ENCODE peak calls at places on chromosomes 3 and 15, in five cellular contexts. W is activated T-cell treated with anti-CD3 and anti-CD28 coated beads for 1 hour, K is GM13976, U is NCI-H748 treated with DMSO at 0.1 percent for 48 hours, Y is OCI-M1. J is an unnamed sample.

GRCh38 chr3:53495518-53496501 is 1.4 kb downstream of the CACNA1D start:
- DNase-seq in U (peak), K (peak), Y (no peak), W (no peak), J (no peak)

GRCh38 chr3:43995078-43995928 is 246.4 kb upstream of the TOPAZ1 start:
- DNase-seq in Y (no peak), K (peak), U (no peak), W (no peak), J (no peak)

GRCh38 chr3:155753038-155753647 is 8.3 kb upstream of the PLCH1 start:
- DNase-seq in U (peak), Y (peak), W (no peak), K (no peak), J (no peak)

GRCh38 chr3:30711867-30712266 is 105.5 kb downstream of the TGFBR2 start:
- DNase-seq in K (no peak), W (no peak), Y (no peak), U (no peak), J (no peak)

GRCh38 chr15:40334941-40335795 is 5.6 kb downstream of the CCDC9B start:
- DNase-seq in U (no peak), Y (no peak), W (no peak), K (no peak), J (no peak)

GRCh38 chr3:189914799-189915198 is 205.9 kb downstream of the P3H2 start:
- DNase-seq in Y (peak), U (no peak), K (no peak), W (no peak), J (peak)

GRCh38 chr15:79431636-79432344 is at the start of gene MINAR1:
- DNase-seq in U (no peak), Y (no peak), K (peak), W (no peak), J (no peak)

GRCh38 chr15:76340802-76341365 is 4.3 kb downstream of the ISL2 start:
- DNase-seq in W (no peak), K (peak), Y (no peak), U (no peak), J (no peak)

GRCh38 chr15:62591842-62592838 is 427.1 kb upstream of the C2CD4B start:
- DNase-seq in W (no peak), U (no peak), K (no peak), Y (no peak), J (peak)

GRCh38 chr3:106208979-106209378 is 340.2 kb upstream of the CBLB start:
- DNase-seq in U (no peak), K (no peak), W (no peak), Y (peak), J (peak)

GRCh38 chr3:14547693-14548092 is 7.6 kb upstream of the GRIP2 start:
- DNase-seq in K (no peak), W (no peak), Y (no peak), U (no peak), J (no peak)

GRCh38 chr3:33372218-33373081 is 67.8 kb downstream of the UBP1 start:
- DNase-seq in W (peak), K (peak), U (peak), Y (peak), J (no peak)

GRCh38 chr3:12964713-12965612 is 108.3 kb downstream of the IQSEC1 start:
- DNase-seq in Y (no peak), U (peak), K (no peak), W (no peak), J (no peak)

GRCh38 chr3:114872056-114872455 is 275.0 kb downstream of the ZBTB20 start:
- DNase-seq in K (no peak), W (no peak), Y (no peak), U (no peak), J (peak)